ENCODE peak calls at places on chromosomes 4 and X, in four cellular contexts. T is GM12878, Q is K562, D is HepG2. P is an unnamed sample.

GRCh38 chrX:46770006-46770816 is 11.3 kb upstream of the SLC9A7 start:
- DNase-seq in Q (no peak), T (no peak), D (no peak), P (no peak)

GRCh38 chrX:69387559-69388487 is 116.3 kb upstream of the NALF2 start:
- DNase-seq in Q (peak), T (no peak), D (peak), P (peak)

GRCh38 chr4:56656346-56656643 is 24.8 kb downstream of the HOPX start:
- DNase-seq in T (no peak), Q (peak), D (no peak), P (no peak)

GRCh38 chr4:166301266-166301665 is 428.2 kb downstream of the TLL1 start:
- DNase-seq in Q (no peak), T (no peak), D (no peak), P (no peak)

GRCh38 chr4:81353861-81354260 is 117.8 kb downstream of the RASGEF1B start:
- DNase-seq in T (no peak), Q (no peak), D (no peak), P (no peak)

GRCh38 chr4:80922951-80923350 is 107.6 kb upstream of the BMP3 start:
- DNase-seq in Q (no peak), D (no peak), T (no peak), P (no peak)

GRCh38 chr4:9988349-9988748 is 32.9 kb downstream of the SLC2A9 start:
- DNase-seq in D (no peak), Q (no peak), T (no peak), P (no peak)

GRCh38 chr4:86737244-86737643 is 111.9 kb downstream of the SLC10A6 start:
- DNase-seq in T (no peak), Q (no peak), D (no peak), P (no peak)

GRCh38 chrX:132022115-132022862 is 813 bp upstream of the STK26 start:
- DNase-seq in D (peak), Q (peak), T (no peak), P (no peak)

GRCh38 chr4:170853422-170854021 is 763.8 kb upstream of the AADAT start:
- DNase-seq in D (peak), T (peak), Q (peak), P (peak)

GRCh38 chrX:56802428-56802827 is 73.4 kb downstream of the NBDY start:
- DNase-seq in D (no peak), T (no peak), Q (no peak), P (no peak)

DNA sequence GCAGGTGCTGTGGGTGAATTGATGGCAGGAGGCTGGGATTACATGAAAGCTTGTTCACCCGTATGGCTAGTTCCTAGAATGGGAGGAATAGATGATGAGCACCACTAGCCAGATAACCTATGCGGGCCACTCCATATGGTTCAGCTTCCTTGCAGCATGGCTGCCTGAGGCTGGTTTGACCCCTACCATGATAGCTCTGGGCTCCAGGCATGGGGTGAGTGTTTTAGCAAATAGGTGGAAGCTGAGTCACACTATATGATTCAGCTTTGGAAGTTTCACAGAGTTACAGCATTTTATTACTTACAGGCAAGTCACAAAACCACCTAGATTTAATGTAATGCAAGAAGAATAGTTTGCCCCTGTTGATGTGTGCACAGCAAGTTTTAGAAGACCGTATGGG is 603.2 kb downstream of the STIM2 start:
- DNase-seq in D (no peak), T (no peak), Q (no peak), P (no peak)
- TF ChIP-seq USF2 in D (no peak), T (no peak), Q (no peak), P (no peak)

GRCh38 chrX:2351321-2351720 is 149.5 kb downstream of the DHRSX start:
- DNase-seq in T (no peak), D (no peak), Q (no peak), P (no peak)

GRCh38 chrX:2348225-2348624 is 152.6 kb downstream of the DHRSX start:
- DNase-seq in Q (no peak), D (no peak), T (no peak), P (no peak)

GRCh38 chrX:2351999-2352995 is 148.5 kb downstream of the DHRSX start:
- DNase-seq in D (no peak), Q (peak), T (no peak), P (no peak)
- TF ChIP-seq HDAC6 in D (no peak), Q (no peak), T (no peak), P (no peak)

GRCh38 chr4:146972036-146972435 is 26.4 kb upstream of the TTC29 start:
- DNase-seq in D (no peak), Q (no peak), T (no peak), P (no peak)

GRCh38 chr4:146976145-146976544 is 30.5 kb upstream of the TTC29 start:
- DNase-seq in Q (no peak), D (no peak), T (no peak), P (no peak)

GRCh38 chr4:146978641-146979040 is 33.0 kb upstream of the TTC29 start:
- DNase-seq in Q (no peak), T (no peak), D (no peak), P (no peak)

GRCh38 chr4:146975535-146975934 is 29.9 kb upstream of the TTC29 start:
- DNase-seq in D (no peak), Q (no peak), T (no peak), P (no peak)
- TF ChIP-seq USF2 in D (no peak), Q (no peak), T (no peak), P (no peak)

DNA sequence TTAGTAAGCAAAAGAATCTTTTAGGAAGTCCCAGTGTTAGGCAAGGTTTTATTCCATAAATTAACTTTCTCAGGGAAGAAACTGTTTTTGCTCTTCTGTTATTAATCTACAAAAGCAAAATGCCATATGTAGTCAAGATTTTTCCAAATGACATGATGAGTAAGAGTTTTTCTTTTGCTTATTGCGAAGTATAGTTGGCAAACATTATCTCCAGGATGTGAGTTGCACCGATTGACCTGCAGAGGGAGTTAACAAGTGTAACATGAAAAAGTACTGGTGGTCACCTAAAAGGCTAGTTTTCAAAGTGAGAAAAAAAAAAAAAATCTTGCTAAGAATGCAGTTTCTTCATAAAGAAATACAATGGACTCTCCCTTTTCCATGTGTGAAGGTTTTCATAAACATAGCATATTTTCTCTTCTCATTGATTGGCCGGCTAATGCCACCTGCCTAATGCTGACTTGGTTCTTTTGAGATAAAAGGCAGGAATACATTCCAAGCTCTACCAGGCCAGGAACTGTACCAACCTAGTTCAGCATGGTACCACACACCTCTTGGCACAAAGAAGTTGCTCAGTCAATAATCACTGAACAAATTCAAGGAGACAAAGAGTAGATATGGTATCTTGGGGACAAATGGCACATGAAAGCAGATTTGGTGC is 100.2 kb downstream of the LNX1 start:
- DNase-seq in Q (peak), T (no peak), D (peak), P (no peak)
- TF ChIP-seq HDAC6 in Q (no peak), T (no peak), D (no peak), P (no peak)

GRCh38 chr4:88204882-88205281 is 46.4 kb upstream of the ABCG2 start:
- DNase-seq in T (no peak), D (no peak), Q (no peak), P (peak)

GRCh38 chr4:88211473-88212252 is 53.2 kb upstream of the ABCG2 start:
- DNase-seq in Q (peak), D (peak), T (no peak), P (peak)

GRCh38 chr4:88202443-88202842 is 44.0 kb upstream of the ABCG2 start:
- DNase-seq in Q (no peak), D (no peak), T (no peak), P (no peak)

GRCh38 chr4:88212253-88212561 is 53.8 kb upstream of the ABCG2 start:
- DNase-seq in D (no peak), Q (no peak), T (no peak), P (no peak)

DNA sequence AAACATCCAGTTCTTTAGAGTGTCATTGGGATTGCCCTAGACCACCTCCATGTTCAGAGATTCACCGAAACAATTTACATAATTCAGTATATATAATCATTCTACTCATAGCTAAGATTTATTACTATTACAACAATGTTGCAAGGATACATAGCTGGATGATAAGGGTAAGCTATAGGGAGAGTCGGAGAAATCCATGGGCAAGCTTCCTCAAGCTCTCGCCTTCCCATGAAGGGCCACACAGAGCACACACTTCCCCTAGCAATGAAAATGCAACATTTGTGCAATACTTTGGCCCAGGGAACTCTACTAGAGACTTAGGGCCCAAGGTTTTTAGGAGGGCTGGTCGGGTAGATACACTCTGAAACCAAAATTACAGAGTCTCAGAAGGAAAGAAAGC is 49.7 kb upstream of the ABCG2 start:
- DNase-seq in D (no peak), Q (no peak), T (no peak), P (no peak)
- TF ChIP-seq USF2 in D (no peak), Q (no peak), T (no peak), P (no peak)